ENCODE peak calls at places on chromosomes 4 and X, in five cellular contexts. W, S, V, H and Q are unnamed samples.

GRCh38 chr4:168631241-168632151 is 134.6 kb downstream of the PALLD start:
- DNase-seq in W (peak), S (peak), V (peak), H (no peak), Q (no peak)

GRCh38 chr4:159071178-159071968 is 31.5 kb upstream of the RAPGEF2 start:
- DNase-seq in W (no peak), S (no peak), V (no peak), H (no peak), Q (peak)

GRCh38 chr4:109675181-109675580 is 28.1 kb downstream of the CASP6 start:
- DNase-seq in W (no peak), S (no peak), V (no peak), H (no peak), Q (no peak)

GRCh38 chrX:46636223-46636622 is 62.7 kb downstream of the CHST7 start:
- DNase-seq in W (no peak), S (no peak), V (no peak), H (no peak), Q (no peak)

GRCh38 chrX:14351889-14352288 is 177.4 kb upstream of the GLRA2 start:
- DNase-seq in W (no peak), S (no peak), V (no peak), H (no peak), Q (no peak)

GRCh38 chr4:42172391-42172790 is 19.9 kb upstream of the BEND4 start:
- DNase-seq in W (no peak), S (no peak), V (no peak), H (no peak), Q (no peak)

GRCh38 chr4:86400216-86400615 is 40.4 kb upstream of the MAPK10 start:
- DNase-seq in W (no peak), S (no peak), V (no peak), H (no peak), Q (no peak)

GRCh38 chrX:84046403-84046984 is 141.5 kb downstream of the RPS6KA6 start:
- DNase-seq in W (peak), S (peak), V (no peak), H (peak), Q (no peak)

GRCh38 chr4:185305979-185306442 is 89.7 kb downstream of the LRP2BP start:
- DNase-seq in W (no peak), S (no peak), V (peak), H (no peak), Q (no peak)

GRCh38 chr4:145453163-145453520 is 28.5 kb upstream of the SMAD1 start:
- DNase-seq in W (no peak), S (no peak), V (no peak), H (no peak), Q (no peak)